ENCODE peak calls at places on chromosomes 11 and 22, in five cellular contexts. V is gastrocnemius medialis, X is adrenal gland, H is transverse colon, Q is body of pancreas. A is an unnamed sample.
A peak's percentile ranks its signal among the peaks of the same experiment; 100 is the strongest.

GRCh38 chr22:39240841-39241631 is 3.7 kb downstream of the PDGFB start:
- DNase-seq in V (peak; percentile 80), X (no peak), H (peak; percentile 73), Q (peak; percentile 64), A (no peak)

GRCh38 chr22:45889539-45890350 is 87.2 kb downstream of the WNT7B start:
- DNase-seq in V (no peak), X (no peak), H (no peak), Q (no peak), A (no peak)

GRCh38 chr11:113628912-113629311 is 77.2 kb downstream of the TMPRSS5 start:
- DNase-seq in V (no peak), X (no peak), H (no peak), Q (peak; percentile 24), A (no peak)

GRCh38 chr22:38524434-38524833 is 18.3 kb upstream of the DDX17 start:
- DNase-seq in V (no peak), X (no peak), H (no peak), Q (no peak), A (no peak)

GRCh38 chr11:60900673-60901404 is 5.5 kb downstream of the PRPF19 start:
- DNase-seq in V (no peak), X (no peak), H (no peak), Q (no peak), A (no peak)

GRCh38 chr11:37352485-37352884 is 754.4 kb upstream of the RAG2 start:
- DNase-seq in V (no peak), X (no peak), H (no peak), Q (no peak), A (no peak)

GRCh38 chr11:30228323-30228884 is 2.4 kb upstream of the FSHB start:
- DNase-seq in V (no peak), X (no peak), H (no peak), Q (no peak), A (no peak)

GRCh38 chr22:21738081-21738480 is 2.5 kb upstream of the YPEL1 start:
- DNase-seq in V (no peak), X (no peak), H (no peak), Q (no peak), A (no peak)

GRCh38 chr11:9700105-9700801 is 36.4 kb downstream of the SWAP70 start:
- DNase-seq in V (no peak), X (no peak), H (no peak), Q (no peak), A (no peak)

GRCh38 chr22:22210375-22210774 is 34.2 kb upstream of the VPREB1 start:
- DNase-seq in V (no peak), X (no peak), H (no peak), Q (no peak), A (peak; percentile 41)

GRCh38 chr11:45857834-45858492 is 10.7 kb downstream of the CRY2 start:
- DNase-seq in V (peak; percentile 68), X (peak; percentile 87), H (no peak), Q (peak; percentile 63), A (no peak)

GRCh38 chr11:22078063-22078462 is 114.8 kb upstream of the ANO5 start:
- DNase-seq in V (no peak), X (no peak), H (no peak), Q (no peak), A (no peak)

GRCh38 chr11:36492724-36493304 is 17.3 kb downstream of the TRAF6 start:
- DNase-seq in V (no peak), X (no peak), H (no peak), Q (no peak), A (no peak)

GRCh38 chr11:17531818-17532131 is 12.4 kb downstream of the USH1C start:
- DNase-seq in V (no peak), X (no peak), H (peak; percentile 31), Q (no peak), A (peak; percentile 30)

GRCh38 chr11:43853766-43854165 is 26.9 kb upstream of the ALKBH3 start:
- DNase-seq in V (no peak), X (no peak), H (no peak), Q (no peak), A (no peak)

GRCh38 chr11:45073575-45074225 is 72.7 kb upstream of the PRDM11 start:
- DNase-seq in V (no peak), X (no peak), H (no peak), Q (no peak), A (no peak)

DNA sequence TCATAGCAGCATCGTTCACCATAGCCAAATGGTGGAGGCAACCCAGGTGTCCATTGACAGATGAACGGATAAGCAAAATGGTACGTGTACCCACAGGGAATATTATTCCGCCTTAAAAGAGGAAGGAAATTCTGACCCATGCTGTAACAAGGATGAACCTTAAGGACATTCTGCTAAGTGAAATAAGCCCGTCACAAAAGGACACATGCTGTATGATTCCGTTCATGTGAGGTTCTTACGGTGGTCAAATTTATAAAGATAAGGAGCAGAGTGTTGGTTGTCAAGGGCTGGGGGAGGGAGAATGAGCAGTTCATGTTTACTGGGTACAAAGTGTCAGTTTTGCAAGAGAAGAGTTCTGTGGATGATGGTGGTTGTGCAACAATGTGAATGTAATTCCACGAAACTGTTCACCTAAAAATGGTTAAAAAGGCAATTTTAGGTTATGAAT is 26.3 kb downstream of the APOL1 start:
- DNase-seq in V (no peak), X (no peak), H (no peak), Q (no peak), A (no peak)
- TF ChIP-seq POLR2A in V (no peak), X (no peak), H (no peak), Q (no peak), A (no peak)

GRCh38 chr11:123588117-123588815 is 66.2 kb downstream of the SCN3B start:
- DNase-seq in V (no peak), X (no peak), H (peak; percentile 77), Q (no peak), A (no peak)

GRCh38 chr11:123588863-123589262 is 65.6 kb downstream of the SCN3B start:
- DNase-seq in V (no peak), X (no peak), H (no peak), Q (no peak), A (no peak)

GRCh38 chr11:123587559-123587958 is 66.9 kb downstream of the SCN3B start:
- DNase-seq in V (no peak), X (no peak), H (peak; percentile 39), Q (no peak), A (no peak)

GRCh38 chr11:123593570-123593969 is 60.9 kb downstream of the SCN3B start:
- DNase-seq in V (no peak), X (no peak), H (no peak), Q (no peak), A (no peak)

GRCh38 chr11:123590296-123590912 is 64.0 kb downstream of the SCN3B start:
- DNase-seq in V (peak; percentile 87), X (peak; percentile 96), H (peak; percentile 66), Q (peak; percentile 41), A (peak; percentile 92)
- TF ChIP-seq POLR2A in V (peak; percentile 35), X (no peak), H (no peak), Q (no peak), A (no peak)

GRCh38 chr11:67373916-67374570 is 645 bp upstream of the CLCF1 start:
- DNase-seq in V (peak; percentile 68), X (peak; percentile 94), H (peak; percentile 83), Q (peak; percentile 86), A (peak; percentile 90)
- TF ChIP-seq POLR2A in V (peak; percentile 22), X (no peak), H (no peak), Q (peak; percentile 53), A (peak; percentile 53)

GRCh38 chr11:86954288-86955110 is 696 bp downstream of the FZD4 start:
- DNase-seq in V (peak; percentile 58), X (peak; percentile 33), H (peak; percentile 14), Q (peak; percentile 77), A (no peak)

GRCh38 chr11:86955111-86955673 is at the start of gene FZD4:
- DNase-seq in V (peak; percentile 90), X (peak; percentile 93), H (peak; percentile 93), Q (peak; percentile 92), A (peak; percentile 60)

GRCh38 chr11:86958259-86958658 is 3.1 kb upstream of the FZD4 start:
- DNase-seq in V (no peak), X (no peak), H (no peak), Q (no peak), A (no peak)

GRCh38 chr11:86952933-86953637 is 2.1 kb downstream of the FZD4 start:
- DNase-seq in V (no peak), X (no peak), H (no peak), Q (no peak), A (no peak)

GRCh38 chr11:86955674-86956522 is 703 bp upstream of the FZD4 start:
- DNase-seq in V (peak; percentile 90), X (peak; percentile 86), H (peak; percentile 85), Q (peak; percentile 85), A (peak; percentile 67)
- TF ChIP-seq POLR2A in V (peak; percentile 52), X (peak; percentile 52), H (peak; percentile 81), Q (peak; percentile 58), A (no peak)